ENCODE peak calls at places on chromosomes 12 and 14, in four cellular contexts. D is A549, F is GM12878, A is SK-N-SH. V is an unnamed sample.

GRCh38 chr14:104746951-104747481 is 5.9 kb upstream of the SIVA1 start:
- DNase-seq in A (no peak), D (no peak), F (no peak), V (no peak)

GRCh38 chr14:105525861-105526780 is at the start of gene TMEM121:
- DNase-seq in A (peak), D (peak), F (no peak), V (no peak)

GRCh38 chr12:51815571-51815970 is 32.9 kb downstream of the FIGNL2 start:
- DNase-seq in D (no peak), A (no peak), F (no peak), V (no peak)

GRCh38 chr12:94186461-94187237 is 38.3 kb downstream of the PLXNC1 start:
- DNase-seq in D (no peak), F (no peak), A (peak), V (no peak)

GRCh38 chr12:6457220-6457945 is 5.5 kb downstream of the TAPBPL start:
- DNase-seq in A (no peak), F (no peak), D (no peak), V (no peak)

GRCh38 chr14:22887990-22888378 is 5.0 kb downstream of the REM2 start:
- DNase-seq in F (peak), D (no peak), A (no peak), V (no peak)

GRCh38 chr12:52280319-52280795 is 5.9 kb downstream of the KRT86 start:
- DNase-seq in F (no peak), D (peak), A (no peak), V (peak)

GRCh38 chr12:19964549-19964948 is 403.8 kb upstream of the PDE3A start:
- DNase-seq in F (no peak), D (no peak), A (no peak), V (no peak)

GRCh38 chr12:123696209-123696608 is 15.9 kb upstream of the ATP6V0A2 start:
- DNase-seq in A (no peak), F (no peak), D (no peak), V (no peak)

DNA sequence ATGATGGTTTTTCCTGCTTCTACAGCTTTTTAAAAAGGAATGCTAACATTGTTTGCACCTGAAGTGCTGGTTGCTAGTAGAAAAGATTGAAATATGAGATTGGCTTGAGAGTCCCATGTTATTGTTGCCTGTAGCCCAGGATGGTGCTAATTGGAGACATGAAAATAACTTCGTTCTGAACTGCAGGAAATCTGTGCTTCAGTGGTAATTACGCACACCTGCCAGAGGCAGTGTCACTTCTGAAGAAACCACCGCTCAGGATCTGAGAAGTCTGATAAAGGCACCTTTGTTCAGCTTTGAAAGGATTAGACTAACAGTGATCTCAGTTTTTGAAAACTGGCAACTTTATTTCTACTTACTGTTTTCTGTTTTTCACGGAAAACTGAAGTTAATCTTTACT is 15.5 kb upstream of the ATP6V0A2 start:
- DNase-seq in D (no peak), A (no peak), F (no peak), V (no peak)
- TF ChIP-seq PBX3 in D (no peak), A (no peak), F (no peak), V (no peak)

DNA sequence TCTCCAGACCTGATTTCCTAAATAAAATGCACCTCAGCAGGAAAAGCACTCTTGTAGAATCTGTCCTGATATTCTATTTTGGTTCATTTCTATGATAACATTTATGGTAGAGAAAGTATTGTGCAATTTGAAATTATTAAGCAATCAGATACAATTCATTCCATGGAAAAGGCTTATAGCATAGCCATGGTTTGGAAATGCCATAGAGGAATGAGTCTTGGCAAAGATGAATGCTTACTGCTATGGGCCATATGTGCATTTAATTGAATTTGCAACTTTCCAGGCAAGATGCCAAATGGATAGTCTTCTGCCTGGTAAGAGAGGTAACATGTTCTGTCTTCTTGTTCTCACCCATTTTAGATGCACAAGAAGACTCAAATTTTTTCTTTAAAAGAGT is 212.4 kb upstream of the SLC16A7 start:
- DNase-seq in A (no peak), F (no peak), D (no peak), V (no peak)
- H3K27ac ChIP-seq in A (no peak), F (no peak), D (no peak), V (no peak)

DNA sequence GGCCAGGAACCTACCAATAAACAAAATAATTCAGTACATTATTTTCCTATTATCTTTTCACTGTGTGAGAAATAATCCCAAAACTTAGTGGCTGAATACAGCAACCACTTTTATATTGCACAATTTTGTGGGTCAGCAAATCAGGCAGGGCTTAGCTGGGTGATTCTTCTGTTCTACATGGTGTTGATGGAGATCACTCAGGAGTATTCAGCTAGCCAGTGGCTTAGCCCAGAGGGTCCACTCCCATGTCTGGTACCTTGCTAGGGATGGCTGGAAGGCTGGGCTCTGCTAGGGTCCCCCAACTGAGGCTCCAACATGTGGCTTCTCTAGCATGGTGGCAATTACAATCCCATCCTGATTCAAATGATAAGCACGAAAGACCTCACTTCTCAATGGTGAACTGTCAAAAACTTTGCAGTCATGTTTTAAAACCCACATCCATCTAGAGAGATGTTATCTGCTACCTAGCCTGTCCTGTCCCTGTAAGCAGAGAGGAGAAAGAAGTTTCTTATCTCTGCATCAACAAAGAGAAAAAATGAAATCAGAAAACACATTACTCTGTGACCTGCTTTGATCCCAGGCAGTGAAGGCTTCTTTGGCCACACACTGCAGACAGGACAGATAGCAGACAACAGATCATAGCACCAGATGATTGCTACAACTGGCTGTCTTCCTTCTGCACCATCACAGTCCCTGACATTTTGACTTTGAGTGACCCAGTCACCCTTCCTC is 51.0 kb upstream of the MYL2 start:
- DNase-seq in D (no peak), A (no peak), F (no peak), V (no peak)
- TF ChIP-seq PBX3 in D (no peak), A (no peak), F (no peak), V (no peak)

GRCh38 chr12:25054076-25054782 is 105.3 kb upstream of the BCAT1 start:
- DNase-seq in D (peak), A (no peak), F (no peak), V (no peak)

GRCh38 chr12:25056486-25057130 is 107.7 kb upstream of the BCAT1 start:
- DNase-seq in F (no peak), A (no peak), D (no peak), V (no peak)

GRCh38 chr12:25053021-25053271 is 104.0 kb upstream of the BCAT1 start:
- DNase-seq in D (no peak), A (no peak), F (no peak), V (no peak)

GRCh38 chr12:25056011-25056410 is 107.1 kb upstream of the BCAT1 start:
- DNase-seq in D (no peak), F (no peak), A (no peak), V (no peak)

DNA sequence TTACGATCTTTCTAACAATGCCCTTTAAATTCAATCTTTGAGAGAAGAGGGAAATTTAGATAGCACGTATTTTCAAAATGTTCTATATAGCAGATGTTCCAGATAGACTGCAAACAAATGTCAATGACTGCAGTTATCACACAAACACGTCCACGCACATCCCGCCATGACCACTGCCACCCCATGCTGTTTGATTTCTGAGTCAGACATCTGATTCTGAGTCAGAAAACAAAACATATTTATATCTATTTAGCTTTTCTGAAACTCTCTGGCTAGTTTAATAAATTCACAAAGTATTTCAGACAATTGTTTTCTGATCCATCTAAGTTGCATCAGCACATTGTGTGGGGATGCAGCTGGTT is 105.9 kb upstream of the BCAT1 start:
- DNase-seq in D (no peak), A (no peak), F (no peak), V (no peak)
- H3K27ac ChIP-seq in D (no peak), A (no peak), F (peak), V (no peak)

V was measured in HepG2.